ENCODE peak calls at places on chromosomes 3 and 15, in eight cellular contexts. R, S, V, E, T, W, H and F are unnamed samples. For H3K36me3, the result is how much of the 10 kb centered on the place peaks cover.

GRCh38 chr15:52417501-52417900 is 111.2 kb downstream of the MYO5A start:
- DNase-seq in R (no peak), E (no peak), S (no peak), T (no peak), W (no peak), V (no peak), H (peak), F (no peak)

GRCh38 chr3:123034996-123035395 is 7.4 kb upstream of the SEMA5B start:
- DNase-seq in V (no peak), T (no peak), H (no peak), W (no peak), S (no peak), E (no peak), R (no peak), F (no peak)

GRCh38 chr3:150547045-150547753 is 612 bp downstream of the EIF2A start:
- DNase-seq in S (no peak), V (no peak), R (no peak), T (no peak), E (no peak), H (peak), W (no peak), F (no peak)

GRCh38 chr15:39846108-39846507 is 63.5 kb upstream of the FSIP1 start:
- DNase-seq in V (no peak), W (no peak), E (no peak), R (no peak), H (no peak), S (no peak), T (no peak), F (no peak)

GRCh38 chr3:133124511-133124910 is 86.3 kb downstream of the TMEM108 start:
- DNase-seq in H (peak), S (no peak), V (no peak), W (no peak), R (no peak), E (no peak), T (no peak), F (no peak)

GRCh38 chr3:128483657-128484403 is 9.2 kb downstream of the GATA2 start:
- DNase-seq in H (no peak), V (no peak), W (no peak), T (peak), S (peak), R (no peak), E (no peak), F (no peak)

GRCh38 chr3:37694236-37694635 is 167.4 kb upstream of the CTDSPL start:
- DNase-seq in V (no peak), H (no peak), E (no peak), S (no peak), R (no peak), T (peak), W (no peak), F (no peak)

GRCh38 chr3:126448141-126448892 is 27.4 kb downstream of the ZXDC start:
- DNase-seq in W (peak), H (no peak), T (peak), R (no peak), E (no peak), S (no peak), V (no peak), F (no peak)

GRCh38 chr3:143122089-143122430 is 2.5 kb downstream of the CHST2 start:
- DNase-seq in S (no peak), V (no peak), H (no peak), W (no peak), T (peak), R (no peak), E (no peak), F (no peak)

GRCh38 chr15:72201346-72202029 is 3.9 kb upstream of the GRAMD2A start:
- DNase-seq in T (peak), E (no peak), R (no peak), V (no peak), W (no peak), H (no peak), S (no peak), F (no peak)

GRCh38 chr15:88997531-88997930 is 84.4 kb upstream of the MFGE8 start:
- DNase-seq in W (no peak), H (no peak), E (no peak), T (no peak), V (no peak), R (no peak), S (no peak), F (no peak)

GRCh38 chr15:98774756-98775497 is 126.6 kb downstream of the IGF1R start:
- DNase-seq in S (no peak), E (no peak), R (no peak), T (peak), H (no peak), V (no peak), W (no peak), F (no peak)

GRCh38 chr15:41969851-41970431 is 2.4 kb downstream of the EHD4 start:
- DNase-seq in R (no peak), W (no peak), H (no peak), S (no peak), T (peak), V (no peak), E (no peak), F (no peak)

GRCh38 chr15:59273266-59273665 is 66.6 kb downstream of the LDHAL6B start:
- DNase-seq in E (no peak), V (peak), R (no peak), T (no peak), S (no peak), W (no peak), H (no peak), F (no peak)

GRCh38 chr3:149643482-149643798 is 14.4 kb downstream of the WWTR1 start:
- DNase-seq in T (no peak), W (no peak), H (no peak), S (no peak), V (no peak), E (no peak), R (no peak), F (no peak)

GRCh38 chr15:61051570-61052031 is 177.5 kb downstream of the RORA start:
- DNase-seq in S (no peak), H (peak), T (peak), V (no peak), E (peak), W (peak), R (peak), F (peak)

GRCh38 chr3:66561374-66561773 is 60.6 kb upstream of the LRIG1 start:
- DNase-seq in E (no peak), W (no peak), H (no peak), S (no peak), T (no peak), R (no peak), V (no peak), F (no peak)

GRCh38 chr15:41894791-41895463 is 1.1 kb upstream of the SPTBN5 start:
- DNase-seq in H (peak), S (peak), W (peak), V (peak), T (peak), R (no peak), E (peak), F (peak)

GRCh38 chr3:120088622-120089021 is 5.6 kb downstream of the GSK3B start:
- DNase-seq in T (no peak), S (no peak), E (no peak), V (no peak), H (no peak), W (no peak), R (no peak), F (no peak)

GRCh38 chr3:120090422-120090821 is 3.8 kb downstream of the GSK3B start:
- DNase-seq in T (no peak), V (no peak), E (no peak), W (no peak), S (no peak), H (no peak), R (no peak), F (no peak)

GRCh38 chr3:120092444-120092843 is 1.8 kb downstream of the GSK3B start:
- DNase-seq in T (no peak), W (no peak), R (no peak), E (no peak), V (no peak), S (no peak), H (no peak), F (no peak)

GRCh38 chr3:120093119-120093922 is 926 bp downstream of the GSK3B start:
- DNase-seq in T (no peak), W (no peak), R (no peak), H (peak), E (no peak), V (peak), S (no peak), F (peak)

DNA sequence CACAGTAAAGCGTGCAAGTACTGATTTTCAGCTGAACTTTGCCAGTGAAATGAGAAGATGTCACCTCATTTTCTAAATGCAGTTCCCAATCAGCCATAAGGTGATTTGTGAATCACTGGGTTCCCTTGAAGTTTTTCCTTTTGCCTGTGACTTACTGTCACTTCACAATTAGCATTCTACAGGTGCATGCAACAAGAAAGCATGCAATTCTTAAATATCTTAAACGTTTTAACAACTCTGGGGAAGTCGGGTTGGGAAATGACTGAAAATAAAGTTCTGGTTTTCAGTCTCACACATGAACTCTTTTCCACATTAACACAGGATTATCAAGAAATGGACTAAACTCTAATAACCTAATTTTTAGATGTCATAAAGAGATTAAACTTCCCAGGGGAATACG is 5.2 kb downstream of the GSK3B start:
- DNase-seq in H (no peak), W (no peak), S (no peak), R (no peak), T (no peak), V (no peak), E (no peak), F (no peak)
- H3K36me3 ChIP-seq in H (under half), W (under half), S (under half), R (under half), T (under half), V (under half), E (under half), F (under half)

GRCh38 chr3:130850846-130851245 is 43.0 kb upstream of the ATP2C1 start:
- DNase-seq in W (no peak), E (no peak), V (no peak), H (peak), T (no peak), R (no peak), S (no peak), F (no peak)
- H3K4me3 ChIP-seq in W (no peak), E (peak), V (no peak), H (no peak), T (no peak), R (no peak), S (peak), F (no peak)

DNA sequence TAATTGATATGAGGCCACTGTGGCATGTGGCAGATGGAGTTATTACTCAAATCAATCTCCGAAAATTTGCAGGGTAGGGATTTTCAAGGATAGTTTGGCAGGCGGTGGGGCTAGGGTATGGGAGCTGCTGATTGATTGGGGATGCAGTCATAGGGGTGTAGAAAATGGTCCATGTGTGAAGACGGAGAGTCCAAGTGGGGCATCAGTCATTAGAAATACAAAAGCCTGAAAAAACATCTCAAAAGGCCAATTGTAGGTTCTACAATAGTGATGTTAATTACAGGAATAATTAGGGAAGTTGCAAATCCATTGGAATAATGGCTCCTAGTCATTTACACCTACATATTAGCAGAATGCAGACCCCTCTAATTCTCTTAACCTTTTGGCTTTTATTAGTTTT is 4.9 kb downstream of the LEKR1 start:
- DNase-seq in S (no peak), T (no peak), V (no peak), E (no peak), H (no peak), W (no peak), R (no peak), F (no peak)
- H3K36me3 ChIP-seq in S (under half), T (under half), V (under half), E (under half), H (under half), W (under half), R (under half), F (under half)

GRCh38 chr15:27342991-27343390 is 372.0 kb downstream of the GABRG3 start:
- DNase-seq in W (no peak), T (peak), V (no peak), S (no peak), H (no peak), E (no peak), R (no peak), F (no peak)

GRCh38 chr15:27339138-27339537 is 368.2 kb downstream of the GABRG3 start:
- DNase-seq in E (no peak), S (no peak), R (no peak), T (no peak), W (no peak), V (no peak), H (no peak), F (no peak)

GRCh38 chr15:27336676-27337075 is 365.7 kb downstream of the GABRG3 start:
- DNase-seq in H (no peak), E (no peak), S (no peak), V (no peak), R (no peak), W (no peak), T (no peak), F (no peak)

GRCh38 chr15:27341780-27342343 is 370.9 kb downstream of the GABRG3 start:
- DNase-seq in S (no peak), T (no peak), W (no peak), E (no peak), R (no peak), V (no peak), H (no peak), F (no peak)
- H3K4me3 ChIP-seq in S (no peak), T (no peak), W (no peak), E (no peak), R (no peak), V (no peak), H (no peak), F (no peak)

GRCh38 chr3:47612879-47613278 is 34.2 kb upstream of the CSPG5 start:
- DNase-seq in V (no peak), E (no peak), W (no peak), R (no peak), S (no peak), H (no peak), T (no peak), F (no peak)

GRCh38 chr3:47613723-47614122 is 35.1 kb upstream of the CSPG5 start:
- DNase-seq in T (no peak), H (no peak), W (no peak), S (no peak), V (no peak), E (no peak), R (no peak), F (no peak)

GRCh38 chr3:47612178-47612577 is 33.5 kb upstream of the CSPG5 start:
- DNase-seq in S (no peak), T (no peak), V (no peak), W (no peak), R (no peak), E (no peak), H (peak), F (peak)

GRCh38 chr3:47614788-47615187 is 36.1 kb upstream of the CSPG5 start:
- DNase-seq in R (no peak), H (no peak), W (no peak), E (no peak), T (no peak), V (no peak), S (no peak), F (no peak)

DNA sequence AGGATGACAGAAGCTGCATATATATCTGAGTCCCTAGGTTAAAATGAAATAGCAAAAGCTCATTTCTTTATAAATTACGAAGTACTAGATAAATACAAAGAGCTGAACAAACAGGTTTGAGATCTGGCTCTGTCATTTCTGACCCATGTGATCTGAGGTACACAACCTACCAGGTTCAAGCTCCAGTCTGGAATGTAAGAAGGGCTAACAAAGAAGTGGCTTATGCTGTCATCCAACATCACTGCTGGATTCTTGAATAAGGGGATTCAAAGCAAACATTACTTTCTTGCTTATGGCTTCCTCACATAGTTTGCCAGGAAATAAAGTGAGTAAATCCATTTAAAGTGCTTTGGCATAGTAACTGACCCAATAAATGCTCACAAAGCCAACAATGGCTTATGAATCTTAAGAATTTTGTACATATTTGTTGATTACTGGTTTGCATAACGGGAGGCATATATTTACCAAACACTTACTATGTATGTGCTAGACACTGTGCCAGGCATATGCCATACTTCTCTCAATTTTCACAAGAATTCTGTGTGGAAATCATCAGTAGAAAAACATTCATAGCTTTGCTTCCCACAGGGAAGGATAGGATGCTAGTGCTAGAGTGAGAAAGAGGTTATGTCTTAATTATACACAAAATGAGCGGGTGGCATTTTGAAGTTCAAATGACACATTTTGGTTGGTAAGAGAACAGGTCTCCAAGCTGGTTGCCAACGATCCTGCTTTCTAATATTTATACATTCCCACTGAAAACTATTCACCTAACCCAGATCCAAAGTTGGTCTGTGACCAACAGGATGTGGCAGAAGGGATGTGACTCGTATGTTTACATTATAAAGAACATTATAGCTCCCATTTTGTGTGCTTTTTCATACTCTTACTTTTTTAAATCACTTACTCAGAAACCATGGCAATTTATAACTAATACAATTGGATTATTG is 38.7 kb upstream of the CSPG5 start:
- DNase-seq in R (no peak), W (no peak), V (no peak), E (no peak), S (no peak), T (no peak), H (no peak), F (no peak)
- H3K36me3 ChIP-seq in R (half or more), W (under half), V (under half), E (half or more), S (half or more), T (half or more), H (under half), F (under half)

GRCh38 chr3:109773006-109773405 is 435.7 kb upstream of the DPPA4 start:
- DNase-seq in T (no peak), V (no peak), S (no peak), W (no peak), H (no peak), R (no peak), E (no peak), F (no peak)
- H3K4me3 ChIP-seq in T (no peak), V (no peak), S (no peak), W (no peak), H (no peak), R (no peak), E (no peak), F (no peak)

GRCh38 chr3:116367761-116368395 is 77.4 kb downstream of the LSAMP start:
- DNase-seq in H (no peak), S (no peak), R (no peak), V (no peak), E (no peak), T (no peak), W (no peak), F (no peak)
- H3K36me3 ChIP-seq in H (under half), S (under half), R (under half), V (under half), E (under half), T (under half), W (under half), F (under half)